ENCODE peak calls at places on chromosomes 13 and 19, in ten cellular contexts. E is right cardiac atrium; V is breast epithelium; F is naive thymus-derived CD4-positive, alpha-beta T cell; T is cardiac muscle cell; A is GM23338; L is IMR-90; S is heart left ventricle; G is lung; D is transverse colon. B is an unnamed sample.

GRCh38 chr13:100610399-100611347 is 22.1 kb upstream of the GGACT start:
- DNase-seq in E (no peak), V (no peak), F (no peak), T (no peak), A (no peak), L (no peak), S (no peak), G (no peak), D (no peak), B (no peak)

GRCh38 chr13:67299072-67299635 is 69.0 kb upstream of the PCDH9 start:
- DNase-seq in E (no peak), V (no peak), F (no peak), T (no peak), A (no peak), L (peak; percentile 91), S (no peak), G (no peak), D (no peak), B (no peak)

GRCh38 chr13:43146400-43146799 is 123.0 kb downstream of the DNAJC15 start:
- DNase-seq in E (no peak), V (no peak), F (no peak), T (no peak), A (no peak), L (no peak), S (no peak), G (no peak), D (no peak), B (no peak)

GRCh38 chr19:41325640-41325946 is 15.6 kb downstream of the CCDC97 start:
- DNase-seq in E (no peak), V (no peak), F (no peak), T (no peak), A (no peak), L (no peak), S (no peak), G (no peak), D (no peak), B (no peak)

GRCh38 chr13:94308808-94309207 is 170.7 kb downstream of the DCT start:
- DNase-seq in E (no peak), V (no peak), F (no peak), T (no peak), A (no peak), L (no peak), S (no peak), G (no peak), D (no peak), B (no peak)

GRCh38 chr19:29665826-29666633 is 769 bp downstream of the PLEKHF1 start:
- DNase-seq in E (peak; percentile 90), V (peak; percentile 52), F (no peak), T (peak; percentile 22), A (peak; percentile 90), L (peak; percentile 66), S (peak; percentile 80), G (no peak), D (peak; percentile 41), B (peak; percentile 62)

GRCh38 chr13:110418944-110419343 is 111.9 kb downstream of the COL4A2 start:
- DNase-seq in E (peak; percentile 70), V (no peak), F (no peak), T (no peak), A (no peak), L (no peak), S (peak; percentile 72), G (no peak), D (no peak), B (no peak)

GRCh38 chr13:113410472-113411201 is 42.7 kb downstream of the ADPRHL1 start:
- DNase-seq in E (peak; percentile 44), V (no peak), F (no peak), T (no peak), A (no peak), L (peak; percentile 93), S (no peak), G (no peak), D (peak; percentile 25), B (no peak)

GRCh38 chr13:110714798-110715394 is 1.4 kb downstream of the ING1 start:
- DNase-seq in E (peak; percentile 88), V (peak; percentile 61), F (no peak), T (peak; percentile 63), A (peak; percentile 64), L (peak; percentile 25), S (peak; percentile 73), G (peak; percentile 61), D (peak; percentile 63), B (peak; percentile 74)

GRCh38 chr13:21075303-21076264 is 14.2 kb upstream of the LATS2 start:
- DNase-seq in E (peak; percentile 82), V (no peak), F (peak; percentile 3), T (peak; percentile 34), A (peak; percentile 76), L (no peak), S (peak; percentile 58), G (no peak), D (no peak), B (peak; percentile 64)

GRCh38 chr19:2607712-2608601 is 94.5 kb downstream of the GNG7 start:
- DNase-seq in E (peak; percentile 60), V (no peak), F (peak; percentile 71), T (no peak), A (no peak), L (no peak), S (no peak), G (no peak), D (peak; percentile 53), B (no peak)

GRCh38 chr13:112732679-112733078 is 42.8 kb downstream of the ATP11A start:
- DNase-seq in E (no peak), V (no peak), F (no peak), T (no peak), A (no peak), L (no peak), S (no peak), G (no peak), D (no peak), B (no peak)

DNA sequence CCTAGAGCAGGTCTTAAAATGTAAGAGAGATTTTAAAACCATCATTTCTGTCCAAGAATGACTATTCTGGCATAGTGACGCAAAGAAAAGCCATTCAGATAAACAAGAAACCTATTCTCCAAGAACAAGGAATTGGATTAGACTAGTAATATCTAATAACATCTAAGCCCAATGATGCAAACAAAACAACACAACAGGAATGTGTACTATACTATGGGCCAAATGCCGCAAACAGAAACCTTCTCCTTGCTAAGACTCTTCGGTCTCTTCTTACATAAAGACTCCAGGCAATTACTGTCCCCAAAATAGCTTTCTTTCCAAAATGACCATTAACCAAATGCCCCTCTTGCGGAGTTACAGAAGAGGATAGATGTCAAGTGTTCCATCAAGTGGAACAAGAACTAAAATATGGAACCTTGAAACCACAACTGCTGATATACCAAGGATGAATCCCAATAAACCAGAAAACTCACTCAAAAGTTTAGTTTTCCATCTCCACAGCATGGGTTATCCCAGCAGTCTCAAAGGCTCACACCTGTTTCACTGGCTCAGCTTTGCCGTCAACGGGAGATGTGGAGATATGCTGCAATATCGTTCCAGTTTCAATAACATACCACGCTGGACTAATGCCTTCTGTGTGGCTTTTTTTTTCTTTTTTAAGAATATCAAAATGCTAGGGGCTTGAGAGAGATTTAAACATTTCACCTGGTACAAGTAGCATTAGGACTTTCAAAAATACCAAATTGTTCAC is 76.2 kb downstream of the FOXO1 start:
- DNase-seq in E (no peak), V (no peak), F (no peak), T (no peak), A (no peak), L (no peak), S (no peak), G (no peak), D (no peak), B (no peak)
- H3K4me1 ChIP-seq in E (peaks cover 20% of the 10 kb centered on the region), V (peaks cover 11% of the 10 kb centered on the region), F (peaks cover 42% of the 10 kb centered on the region), T (peaks cover 27% of the 10 kb centered on the region), A (peaks cover 76% of the 10 kb centered on the region), L (no peaks in the 10 kb centered on the region), S (peaks cover 61% of the 10 kb centered on the region), G (peaks cover 58% of the 10 kb centered on the region), D (peaks cover 79% of the 10 kb centered on the region), B (peaks cover 18% of the 10 kb centered on the region)

GRCh38 chr19:35267818-35268545 is 780 bp upstream of the USF2 start:
- DNase-seq in E (peak; percentile 94), V (peak; percentile 69), F (peak; percentile 81), T (peak; percentile 80), A (peak; percentile 82), L (peak; percentile 67), S (peak; percentile 87), G (peak; percentile 69), D (peak; percentile 81), B (peak; percentile 89)
- H3K4me1 ChIP-seq in E (peaks cover 2% of the 10 kb centered on the region), V (peaks cover 19% of the 10 kb centered on the region), F (peaks cover 17% of the 10 kb centered on the region), T (peaks cover 6% of the 10 kb centered on the region), A (peaks cover 7% of the 10 kb centered on the region), L (peaks cover 7% of the 10 kb centered on the region), S (peaks cover 34% of the 10 kb centered on the region), G (peaks cover 8% of the 10 kb centered on the region), D (peaks cover 36% of the 10 kb centered on the region), B (no peaks in the 10 kb centered on the region)

DNA sequence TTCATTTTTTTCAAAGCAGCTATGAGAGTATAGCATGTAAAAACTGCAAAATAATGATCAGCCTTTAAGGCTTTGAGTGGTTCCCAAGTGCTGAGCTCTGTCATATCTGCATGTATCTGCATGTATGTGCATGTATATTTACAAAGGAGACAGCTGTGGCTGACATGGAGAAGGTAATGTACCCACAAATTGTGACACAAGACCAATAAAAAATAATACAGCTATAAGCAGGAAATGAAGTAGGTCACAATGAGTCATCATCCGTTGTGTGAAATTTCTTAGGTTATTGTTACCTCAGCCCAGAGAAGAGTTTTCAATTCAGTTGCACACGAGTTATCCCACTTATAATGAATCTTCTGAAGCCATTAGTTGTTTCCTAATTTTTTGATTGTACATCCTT is 60.9 kb upstream of the MED4 start:
- DNase-seq in E (no peak), V (no peak), F (peak; percentile 78), T (no peak), A (no peak), L (peak; percentile 33), S (no peak), G (no peak), D (no peak), B (no peak)
- H3K4me1 ChIP-seq in E (peaks cover 2% of the 10 kb centered on the region), V (no peaks in the 10 kb centered on the region), F (peaks cover 28% of the 10 kb centered on the region), T (no peaks in the 10 kb centered on the region), A (peaks cover 16% of the 10 kb centered on the region), L (no peaks in the 10 kb centered on the region), S (peaks cover 6% of the 10 kb centered on the region), G (no peaks in the 10 kb centered on the region), D (peaks cover 22% of the 10 kb centered on the region), B (no peaks in the 10 kb centered on the region)

GRCh38 chr19:38849147-38849745 is 540 bp downstream of the HNRNPL start:
- DNase-seq in E (peak; percentile 99), V (peak; percentile 95), F (peak; percentile 95), T (peak; percentile 96), A (peak; percentile 94), L (peak; percentile 92), S (peak; percentile 98), G (peak; percentile 96), D (peak; percentile 98), B (peak; percentile 98)

GRCh38 chr19:38850231-38850975 is 617 bp upstream of the HNRNPL start:
- DNase-seq in E (peak; percentile 100), V (peak; percentile 100), F (peak; percentile 100), T (peak; percentile 100), A (peak; percentile 100), L (peak; percentile 100), S (peak; percentile 100), G (peak; percentile 100), D (peak; percentile 99), B (peak; percentile 100)

GRCh38 chr19:38848299-38849146 is 1.3 kb downstream of the HNRNPL start:
- DNase-seq in E (no peak), V (no peak), F (no peak), T (no peak), A (no peak), L (no peak), S (no peak), G (no peak), D (no peak), B (no peak)

GRCh38 chr19:38850976-38851621 is 1.3 kb upstream of the HNRNPL start:
- DNase-seq in E (peak; percentile 78), V (no peak), F (no peak), T (no peak), A (peak; percentile 65), L (no peak), S (peak; percentile 48), G (peak; percentile 57), D (peak; percentile 48), B (peak; percentile 80)

GRCh38 chr19:38849746-38850230 is at the start of gene HNRNPL:
- DNase-seq in E (no peak), V (peak; percentile 100), F (no peak), T (no peak), A (no peak), L (no peak), S (peak; percentile 100), G (peak; percentile 99), D (peak; percentile 99), B (no peak)
- H3K4me1 ChIP-seq in E (peaks cover 8% of the 10 kb centered on the region), V (peaks cover 16% of the 10 kb centered on the region), F (peaks cover 24% of the 10 kb centered on the region), T (peaks cover 16% of the 10 kb centered on the region), A (peaks cover 11% of the 10 kb centered on the region), L (peaks cover 15% of the 10 kb centered on the region), S (peaks cover 40% of the 10 kb centered on the region), G (peaks cover 9% of the 10 kb centered on the region), D (peaks cover 53% of the 10 kb centered on the region), B (peaks cover 21% of the 10 kb centered on the region)